ENCODE peak calls at places on chromosomes 1 and 21, in four cellular contexts. One of them, this sample, is unnamed.

GRCh38 chr1:208042868-208043267 is 131.9 kb upstream of the CD34 start:
- DNase-seq in K562: no peak
- DNase-seq in HCT116: no peak
- DNase-seq in GM12878: no peak
- DNase-seq in this sample: no peak

GRCh38 chr1:57252597-57253306 is 171.1 kb downstream of the DAB1 start:
- DNase-seq in K562: no peak
- DNase-seq in HCT116: no peak
- DNase-seq in GM12878: no peak
- DNase-seq in this sample: no peak

GRCh38 chr1:97006044-97006676 is 284.6 kb downstream of the PTBP2 start:
- DNase-seq in K562: no peak
- DNase-seq in HCT116: no peak
- DNase-seq in GM12878: peak
- DNase-seq in this sample: no peak

GRCh38 chr1:27257155-27257554 is 22.7 kb downstream of the WDTC1 start:
- DNase-seq in K562: no peak
- DNase-seq in HCT116: no peak
- DNase-seq in GM12878: no peak
- DNase-seq in this sample: no peak

GRCh38 chr1:66532798-66533783 is 862 bp upstream of the SGIP1 start:
- DNase-seq in K562: peak
- DNase-seq in HCT116: no peak
- DNase-seq in GM12878: no peak
- DNase-seq in this sample: peak

GRCh38 chr1:183206538-183207117 is 20.6 kb downstream of the LAMC2 start:
- DNase-seq in K562: no peak
- DNase-seq in HCT116: no peak
- DNase-seq in GM12878: no peak
- DNase-seq in this sample: no peak

GRCh38 chr21:45598666-45599065 is 44.9 kb upstream of the PCBP3 start:
- DNase-seq in K562: no peak
- DNase-seq in HCT116: no peak
- DNase-seq in GM12878: no peak
- DNase-seq in this sample: no peak

GRCh38 chr1:7341145-7341900 is 429.8 kb upstream of the VAMP3 start:
- DNase-seq in K562: no peak
- DNase-seq in HCT116: no peak
- DNase-seq in GM12878: no peak
- DNase-seq in this sample: no peak

DNA sequence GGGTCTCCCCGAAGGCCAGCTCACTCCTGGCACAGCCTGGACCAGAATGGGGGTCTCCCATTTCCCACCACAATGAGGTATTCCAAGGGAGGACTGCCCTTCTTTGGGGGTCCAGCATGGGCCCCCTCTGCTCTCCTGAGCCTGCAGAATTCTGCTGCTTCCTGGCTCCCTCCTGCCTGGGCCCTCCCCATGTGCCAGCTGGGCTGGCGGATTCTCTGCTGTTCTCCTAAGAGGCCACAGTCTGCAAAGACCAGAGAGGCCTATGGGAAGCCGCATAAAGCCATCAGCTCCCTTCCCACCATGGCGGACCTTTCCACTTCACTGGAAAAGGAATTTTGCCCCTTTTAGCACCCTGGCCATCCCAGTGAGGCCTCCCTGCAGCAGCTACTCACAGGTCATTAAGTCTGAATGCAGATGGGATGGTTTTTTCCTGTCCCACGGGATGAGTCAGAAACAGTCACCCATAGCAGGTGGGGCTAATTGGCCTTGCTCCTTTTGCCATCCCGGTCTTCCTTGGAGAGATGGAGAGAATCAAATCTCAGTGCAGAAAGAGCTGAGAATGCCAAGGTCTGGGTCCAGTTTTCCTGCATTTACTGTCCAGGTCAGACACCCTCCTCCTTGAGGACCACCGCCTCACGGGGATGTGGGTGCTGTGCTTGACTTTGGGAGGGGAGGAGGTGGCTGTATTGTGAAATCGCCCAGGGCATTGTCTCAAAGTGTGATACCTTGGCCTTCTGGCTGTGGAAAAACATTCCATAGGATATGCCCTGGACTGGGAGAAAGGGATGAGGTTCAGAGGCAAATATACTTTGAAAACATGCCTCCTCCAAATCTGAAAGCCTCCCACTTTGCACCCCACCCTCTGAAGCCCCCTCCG is 23.2 kb downstream of the MYBPH start:
- DNase-seq in K562: no peak
- DNase-seq in HCT116: no peak
- DNase-seq in GM12878: no peak
- DNase-seq in this sample: no peak
- TF ChIP-seq EGR1 in K562: no peak
- TF ChIP-seq EGR1 in HCT116: no peak
- TF ChIP-seq EGR1 in GM12878: no peak
- TF ChIP-seq EGR1 in this sample: no peak

DNA sequence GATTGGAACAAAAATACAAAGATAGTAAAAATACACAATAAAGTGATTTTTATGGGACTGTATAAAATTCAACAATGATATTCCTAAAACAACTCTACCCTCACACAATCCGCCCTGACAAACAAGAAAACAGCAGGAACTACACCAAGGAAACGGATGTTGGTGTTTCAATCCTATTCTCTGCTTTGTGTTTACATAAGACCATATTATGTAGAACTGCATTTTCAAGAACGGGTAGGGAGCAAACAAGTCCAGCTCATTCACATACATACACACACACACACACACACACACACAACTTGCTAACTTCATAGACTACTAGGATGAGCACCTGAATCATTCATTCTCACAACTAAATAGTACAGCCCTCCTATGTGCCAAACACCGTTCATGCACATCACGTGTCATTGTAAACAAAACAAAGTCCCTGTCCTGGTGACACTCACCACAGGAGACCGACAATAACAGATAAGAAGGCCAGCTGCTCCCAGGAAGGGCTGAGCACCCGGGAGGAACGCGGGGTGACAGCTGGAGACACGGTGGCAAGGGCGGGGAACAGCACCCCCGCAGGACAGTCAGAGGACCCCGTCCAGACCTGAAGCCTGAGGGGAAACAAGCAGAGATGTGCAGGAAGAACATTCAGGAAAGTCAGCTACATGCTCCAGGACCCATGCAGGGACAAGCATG is 43.0 kb downstream of the NPHP4 start:
- DNase-seq in K562: peak
- DNase-seq in HCT116: no peak
- DNase-seq in GM12878: no peak
- DNase-seq in this sample: no peak
- TF ChIP-seq CTCF in K562: peak
- TF ChIP-seq CTCF in HCT116: peak
- TF ChIP-seq CTCF in GM12878: no peak
- TF ChIP-seq CTCF in this sample: peak

DNA sequence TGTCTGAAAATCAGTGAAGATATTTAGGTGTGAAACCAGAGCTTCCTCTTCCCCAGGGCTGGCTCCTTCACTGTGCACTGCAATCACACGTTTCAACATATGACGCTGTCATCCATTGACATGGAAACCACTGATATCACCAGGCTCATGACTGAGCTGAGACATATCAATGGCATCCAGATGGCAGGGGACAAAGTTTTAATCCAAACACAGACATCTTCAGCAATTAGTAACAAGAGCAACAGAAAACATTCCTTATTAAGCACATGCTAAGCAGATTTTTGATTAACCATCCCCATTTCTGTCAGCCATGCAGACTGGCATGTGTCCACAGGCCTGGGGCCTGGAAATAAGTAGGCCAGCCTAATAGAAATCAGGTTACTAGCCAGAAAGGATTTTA is 108.0 kb upstream of the ADAR start:
- DNase-seq in K562: no peak
- DNase-seq in HCT116: no peak
- DNase-seq in GM12878: no peak
- DNase-seq in this sample: no peak
- TF ChIP-seq EGR1 in K562: no peak
- TF ChIP-seq EGR1 in HCT116: no peak
- TF ChIP-seq EGR1 in GM12878: no peak
- TF ChIP-seq EGR1 in this sample: no peak

DNA sequence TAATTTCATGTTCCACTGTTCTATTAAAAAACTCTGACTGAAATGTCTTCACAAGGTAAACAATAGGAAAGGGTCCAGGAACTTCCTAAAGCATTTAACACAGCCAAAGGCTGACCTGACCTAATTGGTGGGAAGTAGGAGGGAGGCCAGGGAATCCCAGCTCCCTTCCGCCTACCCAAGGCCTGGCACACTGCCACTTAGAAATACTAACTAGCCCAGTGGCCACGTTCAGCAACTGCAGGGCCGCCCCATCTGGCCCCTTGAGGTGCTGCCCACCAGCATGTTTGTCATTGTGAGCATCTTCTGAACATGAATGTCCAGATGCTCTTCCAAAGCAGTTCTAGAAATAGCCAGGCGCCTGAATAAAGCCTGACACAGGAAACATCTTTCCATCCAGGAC is 44.7 kb upstream of the BCL9 start:
- DNase-seq in K562: peak
- DNase-seq in HCT116: peak
- DNase-seq in GM12878: no peak
- DNase-seq in this sample: no peak
- TF ChIP-seq CTCF in K562: peak
- TF ChIP-seq CTCF in HCT116: peak
- TF ChIP-seq CTCF in GM12878: peak
- TF ChIP-seq CTCF in this sample: peak

GRCh38 chr1:44316231-44316759 is 38.8 kb downstream of the ERI3 start:
- DNase-seq in K562: no peak
- DNase-seq in HCT116: no peak
- DNase-seq in GM12878: peak
- DNase-seq in this sample: no peak
- TF ChIP-seq EGR1 in K562: no peak
- TF ChIP-seq EGR1 in HCT116: no peak
- TF ChIP-seq EGR1 in GM12878: no peak
- TF ChIP-seq EGR1 in this sample: no peak

GRCh38 chr1:117605811-117606607 is at the start of gene TENT5C:
- DNase-seq in K562: peak
- DNase-seq in HCT116: peak
- DNase-seq in GM12878: peak
- DNase-seq in this sample: peak
- TF ChIP-seq CTCF in K562: peak
- TF ChIP-seq CTCF in HCT116: no peak
- TF ChIP-seq CTCF in GM12878: no peak
- TF ChIP-seq CTCF in this sample: no peak

DNA sequence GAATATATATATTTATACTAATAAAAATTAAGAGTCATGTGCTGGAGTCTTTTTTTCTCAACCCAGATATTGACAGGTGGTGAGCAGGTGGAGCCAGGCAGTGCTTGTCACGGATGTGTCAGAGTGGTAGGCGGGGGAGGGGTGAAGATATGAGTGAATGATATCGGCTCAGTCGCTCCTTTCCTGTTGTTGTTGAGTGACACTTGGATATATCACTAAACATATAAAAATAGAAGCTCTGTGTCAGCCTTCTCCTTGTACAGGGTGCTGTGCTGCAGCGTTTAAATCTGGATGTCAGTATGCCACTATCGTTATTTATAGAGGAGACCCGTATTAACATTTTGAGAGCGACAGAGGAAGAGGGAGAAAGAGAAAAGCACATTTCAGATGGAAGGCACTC is 339.6 kb downstream of the NUF2 start:
- DNase-seq in K562: no peak
- DNase-seq in HCT116: no peak
- DNase-seq in GM12878: no peak
- DNase-seq in this sample: no peak
- TF ChIP-seq EGR1 in K562: no peak
- TF ChIP-seq EGR1 in HCT116: no peak
- TF ChIP-seq EGR1 in GM12878: no peak
- TF ChIP-seq EGR1 in this sample: no peak

DNA sequence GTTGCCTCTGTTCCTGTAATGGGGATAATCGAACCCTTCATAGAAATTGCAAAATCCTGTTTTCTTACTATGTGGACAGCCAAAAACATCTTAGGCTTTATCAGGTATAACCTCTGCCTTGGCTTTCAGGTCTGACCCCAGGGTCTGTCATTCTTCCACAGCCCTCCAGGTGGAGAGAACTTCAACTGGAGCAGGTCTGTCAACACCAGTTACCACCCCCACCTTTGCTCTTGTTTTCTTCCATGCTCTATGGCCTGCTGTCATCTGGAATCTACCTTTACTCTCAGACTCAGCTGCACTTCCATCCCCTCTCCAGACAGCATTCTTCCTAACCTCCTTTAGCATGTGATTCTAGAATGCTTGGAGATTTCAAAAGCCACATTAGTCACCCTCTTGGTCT is 10.4 kb upstream of the GJA9 start:
- DNase-seq in K562: peak
- DNase-seq in HCT116: no peak
- DNase-seq in GM12878: no peak
- DNase-seq in this sample: peak
- TF ChIP-seq CTCF in K562: peak
- TF ChIP-seq CTCF in HCT116: peak
- TF ChIP-seq CTCF in GM12878: no peak
- TF ChIP-seq CTCF in this sample: peak

GRCh38 chr1:217528271-217528670 is 102.6 kb downstream of the GPATCH2 start:
- DNase-seq in K562: no peak
- DNase-seq in HCT116: no peak
- DNase-seq in GM12878: no peak
- DNase-seq in this sample: no peak
- TF ChIP-seq EGR1 in K562: no peak
- TF ChIP-seq EGR1 in HCT116: no peak
- TF ChIP-seq EGR1 in GM12878: no peak
- TF ChIP-seq EGR1 in this sample: no peak

GRCh38 chr1:39947265-39947664 is 7.7 kb upstream of the MFSD2A start:
- DNase-seq in K562: no peak
- DNase-seq in HCT116: no peak
- DNase-seq in GM12878: no peak
- DNase-seq in this sample: no peak

GRCh38 chr1:39951951-39952350 is 3.0 kb upstream of the MFSD2A start:
- DNase-seq in K562: no peak
- DNase-seq in HCT116: no peak
- DNase-seq in GM12878: no peak
- DNase-seq in this sample: no peak

GRCh38 chr1:39946216-39946615 is 8.7 kb upstream of the MFSD2A start:
- DNase-seq in K562: no peak
- DNase-seq in HCT116: no peak
- DNase-seq in GM12878: no peak
- DNase-seq in this sample: no peak

GRCh38 chr1:39952359-39953110 is 2.4 kb upstream of the MFSD2A start:
- DNase-seq in K562: no peak
- DNase-seq in HCT116: no peak
- DNase-seq in GM12878: no peak
- DNase-seq in this sample: no peak

DNA sequence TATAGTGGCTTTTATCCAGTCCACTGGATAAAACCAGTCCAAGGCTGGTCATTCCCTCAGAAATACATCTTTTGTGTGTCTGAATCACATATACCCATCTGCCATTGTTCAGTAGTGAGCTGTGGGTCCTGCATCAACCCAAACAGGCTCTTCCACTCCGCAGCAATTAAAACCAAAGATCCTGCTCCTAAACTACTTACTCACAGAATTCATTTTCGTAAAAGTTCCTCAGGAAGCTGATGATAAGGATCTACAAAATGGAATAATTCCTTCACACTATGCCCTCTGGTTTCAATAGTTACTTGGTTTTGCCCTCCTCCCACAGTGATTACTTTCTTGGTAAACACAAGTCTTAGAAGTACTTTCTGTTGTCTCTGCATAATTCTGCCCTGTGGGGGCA is 5.1 kb upstream of the MFSD2A start:
- DNase-seq in K562: no peak
- DNase-seq in HCT116: no peak
- DNase-seq in GM12878: no peak
- DNase-seq in this sample: no peak
- TF ChIP-seq CTCF in K562: no peak
- TF ChIP-seq CTCF in HCT116: no peak
- TF ChIP-seq CTCF in GM12878: no peak
- TF ChIP-seq CTCF in this sample: no peak